ENCODE peak calls at places on chromosomes 6 and 20, in seven cellular contexts. X is cardiac fibroblast, K is RWPE2, C is nephron progenitor cell, W is heart right ventricle, B is ovary, V is breast epithelium. M is an unnamed sample.

GRCh38 chr6:79762370-79762769 is 131.2 kb downstream of the SH3BGRL2 start:
- DNase-seq in C (no peak), W (no peak), B (no peak), X (no peak), V (no peak), K (no peak), M (no peak)

GRCh38 chr20:59437601-59438031 is 137.2 kb downstream of the EDN3 start:
- DNase-seq in X (no peak), K (no peak), W (no peak), C (no peak), V (no peak), B (no peak), M (no peak)

GRCh38 chr20:47493175-47493953 is 8.3 kb upstream of the NCOA3 start:
- DNase-seq in C (no peak), K (peak), X (peak), W (peak), B (peak), V (peak), M (no peak)

GRCh38 chr6:12957321-12958051 is 240.9 kb downstream of the PHACTR1 start:
- DNase-seq in W (peak), C (peak), X (peak), V (no peak), B (peak), K (no peak), M (no peak)

GRCh38 chr6:45898941-45899682 is 116.5 kb downstream of the CLIC5 start:
- DNase-seq in B (no peak), W (no peak), C (no peak), V (no peak), X (no peak), K (no peak), M (no peak)

GRCh38 chr6:21603516-21603952 is 10.0 kb downstream of the SOX4 start:
- DNase-seq in C (no peak), W (no peak), B (no peak), K (no peak), V (no peak), X (no peak), M (no peak)

GRCh38 chr6:33967966-33968724 is 164.3 kb upstream of the MLN start:
- DNase-seq in V (no peak), X (no peak), B (no peak), W (no peak), K (no peak), C (no peak), M (peak)

GRCh38 chr20:54431545-54431944 is 43.8 kb upstream of the DOK5 start:
- DNase-seq in W (no peak), C (no peak), X (peak), K (no peak), B (no peak), V (no peak), M (no peak)

GRCh38 chr6:5899216-5900045 is 107.3 kb downstream of the NRN1 start:
- DNase-seq in W (no peak), C (no peak), B (no peak), X (no peak), K (no peak), V (no peak), M (no peak)

GRCh38 chr6:5893295-5893694 is 113.4 kb downstream of the NRN1 start:
- DNase-seq in X (no peak), C (no peak), K (no peak), B (no peak), V (no peak), W (no peak), M (no peak)

GRCh38 chr6:5894357-5894756 is 112.4 kb downstream of the NRN1 start:
- DNase-seq in X (no peak), W (no peak), V (peak), K (no peak), B (no peak), C (no peak), M (no peak)

GRCh38 chr6:5898102-5898501 is 108.6 kb downstream of the NRN1 start:
- DNase-seq in B (no peak), K (no peak), V (no peak), X (no peak), W (no peak), C (no peak), M (no peak)

GRCh38 chr6:5898563-5898962 is 108.2 kb downstream of the NRN1 start:
- DNase-seq in V (no peak), W (no peak), K (no peak), C (no peak), X (no peak), B (no peak), M (no peak)
- TF ChIP-seq CTCF in V (no peak), W (no peak), K (no peak), C (no peak), X (no peak), B (no peak), M (no peak)

DNA sequence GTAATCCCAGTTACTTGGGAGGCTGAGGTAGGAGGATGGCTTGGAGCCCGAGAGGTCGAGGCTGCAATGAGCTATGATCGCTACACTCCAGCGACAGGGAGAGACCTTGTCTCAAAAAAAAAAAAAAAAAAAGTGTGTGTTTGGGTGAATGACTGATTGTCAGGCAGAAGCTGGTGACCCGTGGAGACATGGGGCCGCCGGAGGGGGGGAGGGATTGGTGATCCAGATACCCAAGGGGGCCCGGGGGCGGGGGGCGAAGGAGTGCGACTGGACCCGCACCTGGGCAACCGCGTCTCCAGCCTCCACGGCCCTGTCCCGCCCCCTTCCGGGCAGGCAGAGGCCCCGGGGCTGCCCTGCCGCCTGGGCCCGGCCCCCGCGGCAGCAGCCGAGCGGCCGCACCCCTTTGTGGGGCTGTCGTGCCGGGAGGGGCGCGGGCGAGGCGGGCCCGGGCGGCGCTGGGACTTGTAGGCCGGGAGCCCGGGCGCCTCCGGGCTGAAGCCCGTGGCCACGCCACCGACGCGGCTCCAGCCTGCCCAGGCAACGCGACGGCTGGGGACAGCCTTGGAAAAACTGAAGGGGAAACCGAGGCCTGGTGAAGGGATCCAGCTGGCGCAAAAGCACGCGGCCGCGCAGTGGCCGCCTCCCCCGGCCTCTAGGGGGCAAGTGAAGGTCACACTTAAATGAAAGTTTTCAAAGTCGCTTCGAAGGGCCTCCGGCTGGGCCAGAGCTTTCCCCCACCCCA is 2.1 kb upstream of the RBM38 start:
- DNase-seq in C (peak), X (peak), K (peak), B (peak), V (no peak), W (peak), M (peak)
- TF ChIP-seq CTCF in C (no peak), X (peak), K (peak), B (peak), V (peak), W (no peak), M (peak)

GRCh38 chr6:16764188-16764950 is 3.1 kb upstream of the ATXN1 start:
- DNase-seq in B (no peak), W (no peak), K (no peak), C (no peak), X (peak), V (no peak), M (no peak)
- TF ChIP-seq CTCF in B (no peak), W (peak), K (peak), C (peak), X (peak), V (peak), M (peak)

DNA sequence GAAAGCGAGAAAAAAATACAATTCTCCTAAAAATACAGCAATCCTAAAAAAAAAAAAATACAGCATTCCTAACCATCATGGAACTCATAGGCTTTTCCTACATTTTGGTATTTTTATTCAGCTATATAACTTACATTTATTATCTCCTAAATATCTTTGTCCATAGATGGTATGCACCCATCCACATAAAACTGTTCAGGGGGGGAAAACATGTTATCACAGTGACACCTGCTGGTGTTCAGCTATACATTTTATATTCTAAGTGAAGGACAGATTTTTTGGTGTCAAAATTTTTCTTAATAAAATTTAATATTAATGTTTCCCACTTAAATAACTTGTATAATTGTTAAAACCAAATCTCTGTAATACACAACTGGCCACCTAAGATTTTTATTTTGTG is 58.0 kb downstream of the BLOC1S5 start:
- DNase-seq in V (no peak), K (no peak), X (peak), W (no peak), B (no peak), C (no peak), M (no peak)
- TF ChIP-seq CTCF in V (no peak), K (peak), X (peak), W (peak), B (peak), C (peak), M (peak)

GRCh38 chr20:20593447-20594170 is 118.8 kb downstream of the RALGAPA2 start:
- DNase-seq in X (peak), V (no peak), B (peak), W (no peak), K (no peak), C (peak), M (no peak)

GRCh38 chr20:20594171-20594530 is 118.3 kb downstream of the RALGAPA2 start:
- DNase-seq in W (no peak), X (peak), C (no peak), V (no peak), K (no peak), B (no peak), M (no peak)
- TF ChIP-seq CTCF in W (no peak), X (peak), C (no peak), V (no peak), K (peak), B (no peak), M (peak)

GRCh38 chr20:37464611-37465010 is 56.4 kb upstream of the NNAT start:
- DNase-seq in B (no peak), W (no peak), V (no peak), C (no peak), X (no peak), K (peak), M (peak)

GRCh38 chr20:37463726-37464125 is 57.3 kb upstream of the NNAT start:
- DNase-seq in B (no peak), X (no peak), W (no peak), K (peak), V (no peak), C (no peak), M (no peak)

GRCh38 chr20:37458761-37459160 is 62.3 kb upstream of the NNAT start:
- DNase-seq in V (no peak), W (no peak), B (no peak), X (no peak), K (peak), C (no peak), M (no peak)

GRCh38 chr20:37464173-37464572 is 56.9 kb upstream of the NNAT start:
- DNase-seq in B (no peak), W (no peak), K (peak), C (no peak), V (no peak), X (no peak), M (peak)

GRCh38 chr20:37461376-37461775 is 59.7 kb upstream of the NNAT start:
- DNase-seq in B (no peak), W (no peak), K (no peak), V (no peak), X (no peak), C (no peak), M (no peak)
- TF ChIP-seq CTCF in B (no peak), W (no peak), K (no peak), V (no peak), X (no peak), C (no peak), M (no peak)

GRCh38 chr6:39553029-39553428 is 172.2 kb downstream of the KIF6 start:
- DNase-seq in B (no peak), V (no peak), C (no peak), X (no peak), K (no peak), W (no peak), M (no peak)

GRCh38 chr6:39553811-39554802 is 171.1 kb downstream of the KIF6 start:
- DNase-seq in V (no peak), X (peak), C (no peak), B (no peak), W (no peak), K (no peak), M (no peak)

GRCh38 chr6:39558791-39559190 is 166.4 kb downstream of the KIF6 start:
- DNase-seq in B (no peak), V (no peak), X (no peak), C (no peak), K (no peak), W (no peak), M (no peak)

GRCh38 chr6:39558079-39558478 is 167.1 kb downstream of the KIF6 start:
- DNase-seq in V (no peak), C (no peak), B (no peak), K (no peak), X (no peak), W (no peak), M (no peak)

GRCh38 chr6:39555136-39555535 is 170.1 kb downstream of the KIF6 start:
- DNase-seq in K (no peak), V (no peak), C (no peak), B (no peak), W (no peak), X (no peak), M (no peak)
- TF ChIP-seq CTCF in K (no peak), V (no peak), C (no peak), B (no peak), W (no peak), X (no peak), M (no peak)

GRCh38 chr6:579339-579738 is 77.6 kb downstream of the HUS1B start:
- DNase-seq in V (no peak), W (no peak), K (no peak), X (peak), B (no peak), C (no peak), M (no peak)
- TF ChIP-seq CTCF in V (no peak), W (no peak), K (peak), X (peak), B (no peak), C (peak), M (peak)